ENCODE peak calls at places on chromosome 20, in six cellular contexts. O is substantia nigra, F is LoVo, N is ACHN, D is tibial nerve, B is C1 segment of cervical spinal cord. J is an unnamed sample.

GRCh38 chr20:23255658-23256385 is 94.8 kb upstream of the NXT1 start:
- DNase-seq in B (no peak), F (no peak), O (no peak), D (no peak), N (no peak), J (no peak)

GRCh38 chr20:53805895-53806384 is 212.3 kb upstream of the ZNF217 start:
- DNase-seq in O (no peak), D (no peak), F (peak), N (no peak), B (no peak), J (no peak)

GRCh38 chr20:35506872-35507638 is 22.4 kb downstream of the C20orf173 start:
- DNase-seq in N (no peak), B (no peak), F (no peak), O (no peak), D (no peak), J (no peak)

GRCh38 chr20:5973172-5973571 is 22.7 kb downstream of the MCM8 start:
- DNase-seq in O (no peak), N (peak), D (no peak), B (no peak), F (no peak), J (no peak)

GRCh38 chr20:57043091-57043490 is 223.3 kb downstream of the BMP7 start:
- DNase-seq in B (no peak), O (no peak), F (no peak), N (no peak), D (no peak), J (no peak)

GRCh38 chr20:50347568-50347981 is 156.9 kb downstream of the CEBPB start:
- DNase-seq in F (no peak), O (no peak), B (no peak), N (no peak), D (no peak), J (no peak)

GRCh38 chr20:52209154-52209571 is 17.6 kb upstream of the ZFP64 start:
- DNase-seq in F (no peak), D (no peak), O (no peak), B (no peak), N (no peak), J (no peak)

GRCh38 chr20:63041776-63042175 is 35.0 kb upstream of the BHLHE23 start:
- DNase-seq in B (no peak), D (no peak), O (no peak), N (no peak), F (no peak), J (no peak)

J was measured in dorsolateral prefrontal cortex.